ENCODE peak calls at places on chromosomes 11 and 22, in four cellular contexts. J is A549, D is neural progenitor cell, C is ovary. L is an unnamed sample.

GRCh38 chr22:26471522-26471921 is 12.1 kb downstream of the HPS4 start:
- DNase-seq in J (peak; percentile 76), D (no peak), C (no peak), L (no peak)

GRCh38 chr22:37990302-37990701 is 5.9 kb upstream of the SOX10 start:
- DNase-seq in C (no peak), J (no peak), D (no peak), L (no peak)

GRCh38 chr11:120121914-120122473 is 15.9 kb downstream of the TRIM29 start:
- DNase-seq in D (peak; percentile 33), C (peak; percentile 40), J (no peak), L (no peak)

GRCh38 chr11:79546366-79546765 is 105.5 kb upstream of the TENM4 start:
- DNase-seq in J (no peak), C (no peak), D (no peak), L (no peak)

GRCh38 chr11:71462726-71463125 is 9.7 kb downstream of the NADSYN1 start:
- DNase-seq in D (no peak), J (no peak), C (no peak), L (no peak)

GRCh38 chr11:128130052-128130451 is 457.3 kb downstream of the ETS1 start:
- DNase-seq in J (no peak), C (no peak), D (no peak), L (no peak)

GRCh38 chr22:42236848-42237247 is 33.6 kb downstream of the TCF20 start:
- DNase-seq in J (no peak), C (no peak), D (no peak), L (no peak)

GRCh38 chr11:68436985-68437926 is 23.3 kb upstream of the PPP6R3 start:
- DNase-seq in J (peak; percentile 37), D (no peak), C (no peak), L (no peak)

GRCh38 chr11:776459-777287 is 614 bp downstream of the GATD1 start:
- DNase-seq in D (peak; percentile 90), C (peak; percentile 68), J (no peak), L (no peak)

GRCh38 chr11:2138436-2139117 is 612 bp downstream of the IGF2 start:
- DNase-seq in J (no peak), C (peak; percentile 57), D (peak; percentile 79), L (no peak)

GRCh38 chr11:68371176-68372041 is 59.0 kb downstream of the LRP5 start:
- DNase-seq in D (no peak), J (no peak), C (no peak), L (no peak)

GRCh38 chr11:80103149-80103859 is 662.5 kb upstream of the TENM4 start:
- DNase-seq in J (peak; percentile 30), C (no peak), D (no peak), L (no peak)

GRCh38 chr22:39818050-39818449 is 75.5 kb downstream of the ENTHD1 start:
- DNase-seq in C (no peak), D (no peak), J (no peak), L (no peak)

GRCh38 chr22:20156611-20157415 is 6.0 kb upstream of the CCDC188 start:
- DNase-seq in C (peak; percentile 92), D (peak; percentile 88), J (peak; percentile 62), L (peak; percentile 78)

GRCh38 chr22:28116261-28116673 is 197.2 kb upstream of the PITPNB start:
- DNase-seq in J (peak; percentile 19), C (peak; percentile 62), D (no peak), L (no peak)

GRCh38 chr11:11149671-11150459 is 203.2 kb downstream of the CSNK2A3 start:
- DNase-seq in D (no peak), J (no peak), C (no peak), L (peak; percentile 21)

GRCh38 chr11:90134420-90135003 is at the start of gene NAALAD2:
- DNase-seq in J (peak; percentile 5), D (peak; percentile 86), C (peak; percentile 74), L (no peak)

GRCh38 chr11:19013181-19013857 is 47.2 kb downstream of the MRGPRX2 start:
- DNase-seq in J (peak; percentile 14), C (no peak), D (no peak), L (no peak)

GRCh38 chr11:65615229-65615949 is at the start of gene PCNX3:
- DNase-seq in C (peak; percentile 100), J (peak; percentile 100), D (peak; percentile 100), L (peak; percentile 100)

GRCh38 chr22:48404004-48404403 is 1423.7 kb downstream of the BRD1 start:
- DNase-seq in J (no peak), D (no peak), C (no peak), L (no peak)

GRCh38 chr11:45556851-45557707 is 108.3 kb downstream of the CHST1 start:
- DNase-seq in J (peak; percentile 29), D (no peak), C (no peak), L (no peak)

GRCh38 chr11:103544874-103545273 is 435.6 kb downstream of the DYNC2H1 start:
- DNase-seq in J (no peak), D (no peak), C (no peak), L (no peak)

GRCh38 chr22:37735054-37735453 is 38.2 kb downstream of the TRIOBP start:
- DNase-seq in C (peak; percentile 57), D (peak; percentile 84), J (peak; percentile 67), L (no peak)

GRCh38 chr22:29870574-29870973 is 12.4 kb upstream of the MTMR3 start:
- DNase-seq in C (no peak), D (no peak), J (no peak), L (no peak)

GRCh38 chr22:44530106-44530505 is 32.1 kb upstream of the RTL6 start:
- DNase-seq in J (no peak), D (no peak), C (no peak), L (no peak)

GRCh38 chr11:27916541-27917100 is 191.3 kb downstream of the KIF18A start:
- DNase-seq in C (no peak), J (no peak), D (no peak), L (no peak)

GRCh38 chr22:29310065-29310862 is 3.8 kb downstream of the GAS2L1 start:
- DNase-seq in C (no peak), D (no peak), J (no peak), L (no peak)

GRCh38 chr11:74677131-74677530 is 54.1 kb downstream of the CHRDL2 start:
- DNase-seq in C (no peak), J (no peak), D (no peak), L (no peak)

GRCh38 chr11:68543594-68543993 is 83.0 kb downstream of the PPP6R3 start:
- DNase-seq in J (no peak), D (no peak), C (no peak), L (no peak)

GRCh38 chr22:50041361-50042065 is 16.6 kb downstream of the TTLL8 start:
- DNase-seq in D (no peak), C (no peak), J (no peak), L (no peak)

GRCh38 chr11:65506770-65507485 is 8.1 kb downstream of the MALAT1 start:
- DNase-seq in D (peak; percentile 79), J (no peak), C (peak; percentile 72), L (peak; percentile 55)

GRCh38 chr11:76155455-76156232 is 50.7 kb downstream of the WNT11 start:
- DNase-seq in D (no peak), J (no peak), C (no peak), L (no peak)

DNA sequence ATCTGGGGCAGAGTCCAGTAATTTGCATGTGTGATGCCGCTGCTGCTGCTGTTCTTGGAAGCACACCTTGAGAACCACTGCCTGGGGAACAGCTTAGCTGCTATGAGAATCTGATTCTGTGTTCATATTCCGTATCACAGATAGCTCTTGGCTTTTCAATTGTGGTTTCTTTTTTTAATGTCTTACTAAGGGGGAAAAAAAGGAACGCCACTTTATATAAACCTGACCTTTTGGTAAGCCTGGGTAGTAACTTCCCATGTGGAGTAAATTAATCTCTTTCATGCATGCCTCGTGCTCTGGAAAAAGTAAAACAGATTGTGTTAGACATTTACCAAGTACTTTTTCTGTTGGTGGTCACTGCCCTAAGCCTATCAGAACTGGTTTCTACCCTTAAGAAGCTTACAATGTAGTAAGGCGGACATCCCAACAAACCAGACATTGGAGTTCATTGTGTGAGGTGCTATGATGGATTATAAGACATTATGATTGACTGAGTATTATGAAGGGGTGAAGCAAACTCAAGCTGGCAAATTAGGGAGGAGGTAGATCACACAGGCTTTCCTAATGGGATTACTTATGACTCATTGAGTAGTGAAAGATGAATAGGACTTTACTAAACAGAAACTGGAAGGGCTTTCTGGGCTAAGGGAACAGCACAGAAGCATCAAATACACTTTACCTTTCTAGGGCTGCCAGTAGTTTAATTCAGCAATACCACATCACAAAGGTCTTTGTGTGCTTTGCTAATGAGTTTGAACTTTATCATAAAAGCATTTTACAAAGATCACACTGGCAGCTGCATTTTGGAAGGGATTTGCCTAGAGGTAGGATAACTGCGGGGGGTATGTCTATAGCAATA is 64.7 kb downstream of the MAML2 start:
- DNase-seq in D (no peak), C (no peak), J (no peak), L (no peak)
- H3K27ac ChIP-seq in D (no peak overlapping the region), C (no peak overlapping the region), J (peak overlapping the region; percentile 9), L (no peak overlapping the region)

DNA sequence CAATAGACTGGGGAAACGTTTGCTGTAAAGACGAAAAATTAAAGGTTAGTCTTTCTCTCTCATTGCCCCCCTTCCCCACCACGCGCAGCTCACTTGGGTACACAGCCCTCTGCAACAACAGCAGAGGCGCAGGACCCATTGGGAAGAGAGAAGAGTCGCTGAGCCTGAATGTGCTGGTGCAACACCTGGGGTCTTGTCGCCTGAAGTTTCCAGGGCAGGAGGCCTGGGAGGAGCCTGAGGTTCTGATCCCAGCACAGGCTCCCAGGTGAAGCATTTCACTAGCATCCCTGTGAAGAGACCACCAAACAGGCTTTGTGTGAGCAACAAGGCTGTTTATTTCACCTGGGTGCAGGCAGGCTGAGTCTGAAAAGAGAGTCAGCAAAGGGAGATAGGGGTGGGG is 116.2 kb upstream of the NTM start:
- DNase-seq in D (no peak), J (no peak), C (no peak), L (no peak)
- H3K27ac ChIP-seq in D (no peak overlapping the region), J (no peak overlapping the region), C (no peak overlapping the region), L (no peak overlapping the region)

DNA sequence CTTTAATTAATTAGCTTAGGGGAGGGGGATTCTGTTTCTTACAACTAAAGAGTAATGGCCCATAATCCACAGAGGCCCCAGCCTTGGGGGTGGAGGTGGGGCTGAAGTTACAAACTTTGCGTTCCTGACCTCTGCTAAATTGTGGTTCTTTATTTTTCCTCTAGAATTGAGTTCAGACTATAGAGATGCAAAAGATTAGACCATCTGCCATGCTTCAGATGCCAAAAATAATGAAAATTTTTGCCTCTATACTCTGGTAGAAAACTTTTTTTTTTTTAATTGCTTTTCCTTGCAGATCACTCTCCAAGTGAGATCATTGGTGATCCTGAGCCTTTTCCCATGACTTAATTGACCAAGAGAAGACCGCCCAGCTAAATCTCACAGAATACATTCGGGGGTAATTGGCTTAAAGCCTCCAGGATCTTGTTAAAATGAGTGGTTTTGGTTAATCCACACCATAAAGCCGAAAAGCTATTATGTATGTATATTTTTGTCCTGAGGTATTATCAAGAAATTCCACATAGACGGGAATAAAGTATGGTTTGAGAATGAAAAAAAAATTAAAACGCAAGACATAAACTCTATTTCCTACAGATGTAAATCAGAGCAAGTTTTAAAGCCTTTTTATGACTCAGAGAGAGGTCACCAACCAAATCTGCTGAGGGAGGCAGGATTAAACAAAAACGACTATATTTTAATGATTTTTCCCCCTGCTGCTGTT is 63.9 kb downstream of the PARVA start:
- DNase-seq in C (no peak), D (no peak), J (no peak), L (no peak)
- H3K27ac ChIP-seq in C (no peak overlapping the region), D (no peak overlapping the region), J (no peak overlapping the region), L (no peak overlapping the region)

DNA sequence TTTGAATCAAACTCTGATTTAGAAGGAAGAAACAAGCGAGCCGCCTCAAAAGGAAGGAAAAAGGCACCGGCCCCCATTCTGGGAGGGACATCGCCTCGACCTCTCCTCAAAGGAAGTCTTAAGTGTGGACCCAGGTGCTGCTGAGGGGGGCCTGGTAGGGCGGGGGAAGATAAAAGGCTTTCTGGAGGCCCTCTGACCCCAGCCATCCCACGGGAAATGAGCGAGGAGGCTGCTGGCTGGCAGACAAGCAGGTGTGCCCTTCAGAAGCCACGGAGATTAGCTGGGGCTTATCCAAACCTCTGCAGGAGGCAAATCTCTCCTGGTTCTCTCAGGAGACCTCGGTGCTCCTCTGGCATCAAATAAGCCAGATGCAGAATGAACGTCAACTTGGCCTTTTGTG is 171.4 kb upstream of the BLID start:
- DNase-seq in J (no peak), D (peak; percentile 61), C (no peak), L (no peak)
- H3K27ac ChIP-seq in J (no peak overlapping the region), D (no peak overlapping the region), C (no peak overlapping the region), L (no peak overlapping the region)